ENCODE peak calls at places on chromosome 17, in six cellular contexts. W is hepatocyte, P is smooth muscle cell of the brain vasculature, U is caudate nucleus, M is pancreas, V is GF-D8. B is an unnamed sample.

GRCh38 chr17:80002690-80003490 is 32.8 kb downstream of the TBC1D16 start:
- DNase-seq in W (peak; percentile 80), P (no peak), U (no peak), M (no peak), V (no peak), B (no peak)

GRCh38 chr17:57994436-57994835 is 6.4 kb upstream of the VEZF1 start:
- DNase-seq in W (no peak), P (no peak), U (no peak), M (no peak), V (no peak), B (no peak)

GRCh38 chr17:37691807-37692206 is 48.6 kb upstream of the DDX52 start:
- DNase-seq in W (no peak), P (no peak), U (no peak), M (no peak), V (no peak), B (no peak)

GRCh38 chr17:55062921-55063320 is 94.4 kb downstream of the STXBP4 start:
- DNase-seq in W (no peak), P (no peak), U (no peak), M (no peak), V (no peak), B (no peak)

GRCh38 chr17:64177346-64178010 is 47.5 kb upstream of the ERN1 start:
- DNase-seq in W (no peak), P (no peak), U (no peak), M (no peak), V (no peak), B (no peak)

GRCh38 chr17:39096435-39097158 is 54.8 kb downstream of the PLXDC1 start:
- DNase-seq in W (no peak), P (no peak), U (no peak), M (no peak), V (no peak), B (no peak)

GRCh38 chr17:29862951-29863350 is 67.1 kb downstream of the SSH2 start:
- DNase-seq in W (no peak), P (no peak), U (no peak), M (no peak), V (no peak), B (no peak)

GRCh38 chr17:43338886-43339516 is 59.8 kb upstream of the ARL4D start:
- DNase-seq in W (peak; percentile 64), P (no peak), U (peak; percentile 19), M (peak; percentile 84), V (peak; percentile 26), B (peak; percentile 75)

GRCh38 chr17:32746698-32747097 is 130.2 kb downstream of the MYO1D start:
- DNase-seq in W (no peak), P (no peak), U (no peak), M (no peak), V (no peak), B (no peak)

GRCh38 chr17:39794249-39794970 is 56.7 kb downstream of the GRB7 start:
- DNase-seq in W (no peak), P (no peak), U (no peak), M (no peak), V (no peak), B (no peak)

GRCh38 chr17:34386925-34387550 is 24.0 kb upstream of the CCL1 start:
- DNase-seq in W (no peak), P (no peak), U (no peak), M (no peak), V (no peak), B (no peak)

GRCh38 chr17:33521784-33522183 is 228.7 kb upstream of the ASIC2 start:
- DNase-seq in W (peak; percentile 40), P (no peak), U (no peak), M (no peak), V (no peak), B (no peak)

GRCh38 chr17:13765701-13766100 is 164.0 kb upstream of the HS3ST3A1 start:
- DNase-seq in W (no peak), P (no peak), U (no peak), M (no peak), V (no peak), B (no peak)

GRCh38 chr17:34503804-34504203 is 75.6 kb upstream of the TMEM132E start:
- DNase-seq in W (peak; percentile 40), P (no peak), U (no peak), M (no peak), V (no peak), B (no peak)

GRCh38 chr17:44797809-44798208 is 32.3 kb downstream of the GJC1 start:
- DNase-seq in W (no peak), P (no peak), U (no peak), M (no peak), V (no peak), B (peak; percentile 69)

GRCh38 chr17:8800656-8801055 is 1.5 kb upstream of the MFSD6L start:
- DNase-seq in W (no peak), P (no peak), U (no peak), M (no peak), V (no peak), B (no peak)

GRCh38 chr17:10336393-10336792 is 36.4 kb downstream of the MYH13 start:
- DNase-seq in W (no peak), P (no peak), U (no peak), M (no peak), V (no peak), B (no peak)

GRCh38 chr17:83062011-83062817 is 17.2 kb upstream of the METRNL start:
- DNase-seq in W (no peak), P (no peak), U (no peak), M (peak; percentile 46), V (no peak), B (peak; percentile 43)

GRCh38 chr17:80453126-80453979 is 23.1 kb downstream of the NPTX1 start:
- DNase-seq in W (no peak), P (no peak), U (no peak), M (no peak), V (no peak), B (peak; percentile 61)

GRCh38 chr17:76872221-76872873 is 4.1 kb downstream of the MGAT5B start:
- DNase-seq in W (peak; percentile 67), P (peak; percentile 67), U (no peak), M (no peak), V (no peak), B (no peak)

GRCh38 chr17:27319536-27320221 is 25.8 kb downstream of the WSB1 start:
- DNase-seq in W (peak; percentile 63), P (no peak), U (peak; percentile 30), M (peak; percentile 64), V (no peak), B (peak; percentile 68)

GRCh38 chr17:3566551-3566950 is 8.9 kb upstream of the TRPV3 start:
- DNase-seq in W (no peak), P (no peak), U (no peak), M (no peak), V (no peak), B (no peak)

GRCh38 chr17:62562656-62563055 is 64.8 kb upstream of the MRC2 start:
- DNase-seq in W (no peak), P (peak; percentile 40), U (no peak), M (no peak), V (no peak), B (no peak)

GRCh38 chr17:15507001-15507400 is 39.6 kb upstream of the CDRT4 start:
- DNase-seq in W (no peak), P (no peak), U (no peak), M (no peak), V (no peak), B (no peak)

GRCh38 chr17:31072186-31072585 is 22.6 kb upstream of the NF1 start:
- DNase-seq in W (peak; percentile 49), P (no peak), U (no peak), M (no peak), V (no peak), B (no peak)

GRCh38 chr17:31631759-31632158 is 227.3 kb downstream of the COPRS start:
- DNase-seq in W (no peak), P (no peak), U (no peak), M (no peak), V (no peak), B (peak; percentile 50)

GRCh38 chr17:75902406-75902805 is 2.3 kb downstream of the MRPL38 start:
- DNase-seq in W (no peak), P (no peak), U (no peak), M (no peak), V (no peak), B (no peak)

GRCh38 chr17:35214192-35214591 is 20.0 kb upstream of the SLC35G3 start:
- DNase-seq in W (no peak), P (no peak), U (no peak), M (no peak), V (no peak), B (no peak)

GRCh38 chr17:50906443-50906842 is 40.3 kb upstream of the TOB1 start:
- DNase-seq in W (no peak), P (no peak), U (no peak), M (no peak), V (no peak), B (no peak)

GRCh38 chr17:40331743-40332641 is 23.0 kb downstream of the RARA start:
- DNase-seq in W (peak; percentile 63), P (no peak), U (peak; percentile 62), M (peak; percentile 94), V (no peak), B (peak; percentile 99)

GRCh38 chr17:193426-193810 is 12.0 kb upstream of the DOC2B start:
- DNase-seq in W (no peak), P (no peak), U (no peak), M (no peak), V (no peak), B (no peak)

GRCh38 chr17:83002118-83002805 is 77.1 kb upstream of the METRNL start:
- DNase-seq in W (no peak), P (no peak), U (no peak), M (no peak), V (no peak), B (no peak)

GRCh38 chr17:50149425-50150353 is 788 bp downstream of the PPP1R9B start:
- DNase-seq in W (peak; percentile 86), P (no peak), U (no peak), M (peak; percentile 84), V (no peak), B (peak; percentile 73)